ENCODE peak calls at places on chromosome 10, in four cellular contexts. L is CD8-positive, alpha-beta T cell; R is HCT116; Y is neural progenitor cell. E is an unnamed sample.
A peak's percentile ranks its signal among the peaks of the same experiment; 100 is the strongest.

GRCh38 chr10:80191589-80192270 is 13.6 kb downstream of the ANXA11 start:
- DNase-seq in R (no peak), Y (no peak), L (peak; percentile 30), E (no peak)

GRCh38 chr10:92757066-92757716 is 67.4 kb downstream of the HHEX start:
- DNase-seq in L (no peak), Y (peak; percentile 59), R (peak; percentile 29), E (no peak)

GRCh38 chr10:22612316-22612715 is 102.1 kb downstream of the PIP4K2A start:
- DNase-seq in R (no peak), Y (no peak), L (no peak), E (no peak)

GRCh38 chr10:55519264-55519663 is 718.2 kb upstream of the PCDH15 start:
- DNase-seq in L (no peak), R (no peak), Y (no peak), E (no peak)

GRCh38 chr10:110547139-110547761 is 20.2 kb upstream of the SMC3 start:
- DNase-seq in Y (peak; percentile 75), R (peak; percentile 66), L (no peak), E (no peak)

GRCh38 chr10:118163227-118163626 is 116.5 kb upstream of the RAB11FIP2 start:
- DNase-seq in Y (no peak), L (no peak), R (no peak), E (no peak)

GRCh38 chr10:124637091-124637700 is 107.0 kb downstream of the FAM53B start:
- DNase-seq in Y (no peak), L (no peak), R (no peak), E (no peak)

GRCh38 chr10:24202181-24202570 is 6.8 kb upstream of the KIAA1217 start:
- DNase-seq in Y (peak; percentile 50), R (no peak), L (no peak), E (no peak)

GRCh38 chr10:105094048-105094447 is 453.0 kb downstream of the SORCS3 start:
- DNase-seq in L (no peak), R (no peak), Y (no peak), E (no peak)

GRCh38 chr10:17409170-17409733 is 45.1 kb downstream of the ST8SIA6 start:
- DNase-seq in Y (no peak), L (no peak), R (no peak), E (no peak)

GRCh38 chr10:131312261-131312801 is 810 bp upstream of the TCERG1L start:
- DNase-seq in Y (peak; percentile 94), R (no peak), L (no peak), E (no peak)

GRCh38 chr10:34699904-34700303 is 115.2 kb downstream of the PARD3 start:
- DNase-seq in L (no peak), Y (no peak), R (no peak), E (no peak)

GRCh38 chr10:131131726-131132561 is 179.6 kb downstream of the TCERG1L start:
- DNase-seq in R (no peak), Y (no peak), L (no peak), E (no peak)

GRCh38 chr10:44851881-44852280 is 59.3 kb upstream of the TMEM72 start:
- DNase-seq in Y (no peak), R (no peak), L (no peak), E (no peak)

GRCh38 chr10:21531164-21531563 is 2.9 kb upstream of the MLLT10 start:
- DNase-seq in Y (no peak), R (no peak), L (no peak), E (no peak)

GRCh38 chr10:103676058-103676785 is 179.2 kb downstream of the SH3PXD2A start:
- DNase-seq in R (no peak), L (no peak), Y (no peak), E (no peak)

GRCh38 chr10:114239117-114239993 is at the start of gene VWA2:
- DNase-seq in Y (peak; percentile 76), R (no peak), L (no peak), E (no peak)

GRCh38 chr10:34760606-34761005 is 54.5 kb downstream of the PARD3 start:
- DNase-seq in L (no peak), R (peak; percentile 28), Y (no peak), E (no peak)

GRCh38 chr10:21517983-21518628 is 7.4 kb downstream of the SKIDA1 start:
- DNase-seq in R (no peak), Y (peak; percentile 67), L (no peak), E (no peak)

GRCh38 chr10:93465806-93466675 is 16.1 kb downstream of the MYOF start:
- DNase-seq in L (no peak), R (peak; percentile 90), Y (no peak), E (no peak)

GRCh38 chr10:110407301-110408170 is 90.2 kb upstream of the DUSP5 start:
- DNase-seq in R (no peak), L (no peak), Y (no peak), E (no peak)

GRCh38 chr10:17951868-17952371 is at the start of gene SLC39A12:
- DNase-seq in L (no peak), R (no peak), Y (no peak), E (no peak)

GRCh38 chr10:122163182-122164027 is 107.7 kb upstream of the BTBD16 start:
- DNase-seq in Y (peak; percentile 97), R (no peak), L (no peak), E (no peak)

GRCh38 chr10:124035928-124036558 is 57.4 kb downstream of the CHST15 start:
- DNase-seq in Y (no peak), L (no peak), R (no peak), E (no peak)

GRCh38 chr10:18214692-18215563 is 74.7 kb downstream of the CACNB2 start:
- DNase-seq in L (no peak), Y (peak; percentile 61), R (no peak), E (no peak)

GRCh38 chr10:104582604-104582951 is 58.5 kb upstream of the SORCS3 start:
- DNase-seq in Y (no peak), R (no peak), L (no peak), E (no peak)

GRCh38 chr10:118911361-118911760 is 118.2 kb upstream of the NANOS1 start:
- DNase-seq in R (peak; percentile 37), Y (no peak), L (no peak), E (no peak)

GRCh38 chr10:19847321-19847720 is 31.1 kb downstream of the PLXDC2 start:
- DNase-seq in R (no peak), L (no peak), Y (no peak), E (no peak)

GRCh38 chr10:14648936-14649335 is 125.8 kb downstream of the FAM107B start:
- DNase-seq in Y (no peak), L (no peak), R (no peak), E (no peak)

GRCh38 chr10:132458595-132459251 is 61.7 kb downstream of the PWWP2B start:
- DNase-seq in L (peak; percentile 65), R (no peak), Y (peak; percentile 73), E (peak; percentile 57)

GRCh38 chr10:63213489-63213888 is 80.4 kb downstream of the NRBF2 start:
- DNase-seq in R (no peak), L (no peak), Y (no peak), E (no peak)

DNA sequence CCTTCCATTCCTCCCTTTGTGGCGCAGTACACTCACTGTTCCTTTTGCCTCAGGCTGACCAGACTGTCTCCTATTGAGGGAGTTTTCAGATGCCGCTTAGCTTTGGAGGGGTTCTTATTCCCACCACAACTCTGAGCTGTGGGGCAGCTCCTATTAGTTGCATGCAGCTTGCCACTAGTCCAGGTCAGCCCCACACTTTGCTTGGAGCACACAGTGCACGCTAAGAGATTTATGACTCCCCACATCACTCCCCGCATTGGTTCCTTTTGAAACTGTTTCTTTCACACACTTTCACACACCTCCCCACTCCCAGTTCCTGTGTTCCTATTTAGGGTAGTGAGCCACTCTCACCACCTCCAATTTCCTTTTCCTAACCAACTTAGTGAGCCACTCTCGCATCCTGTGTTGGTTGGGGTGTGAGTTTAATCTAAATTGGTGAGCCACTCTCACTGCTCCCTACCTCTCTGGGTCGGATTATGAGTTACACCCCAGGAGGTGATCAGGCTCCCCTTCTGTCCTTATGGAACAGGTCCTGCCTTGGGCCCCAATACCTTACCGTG is 10.4 kb upstream of the ZNF485 start:
- DNase-seq in L (peak; percentile 5), R (no peak), Y (no peak), E (no peak)
- H3K9me3 ChIP-seq in L (no peaks in the 10 kb centered on the region), R (no peaks in the 10 kb centered on the region), Y (no peaks in the 10 kb centered on the region), E (no peaks in the 10 kb centered on the region)

DNA sequence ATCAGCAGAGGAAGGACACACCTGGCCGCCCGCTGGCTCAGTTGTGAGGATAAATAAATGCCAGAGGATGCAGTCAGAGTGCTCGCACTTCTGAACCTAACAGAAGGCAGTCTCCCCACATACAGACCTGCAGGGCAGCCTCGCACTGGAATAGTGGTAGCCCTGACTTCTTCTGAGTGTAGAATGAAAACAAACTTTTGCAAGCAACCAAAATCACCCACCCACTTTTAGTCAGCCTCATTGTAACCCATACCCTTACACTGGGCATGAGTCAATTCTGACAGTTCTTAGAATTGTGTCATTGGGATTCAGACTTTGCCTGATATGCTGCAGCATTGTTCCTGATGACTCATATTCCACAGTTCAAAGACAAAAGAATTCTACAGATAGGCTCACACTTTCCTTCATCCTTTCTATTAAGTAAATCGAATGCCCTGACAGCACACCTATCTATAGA is 167.0 kb upstream of the CDK1 start:
- DNase-seq in Y (no peak), R (peak; percentile 55), L (no peak), E (no peak)
- H3K9me3 ChIP-seq in Y (no peaks in the 10 kb centered on the region), R (no peaks in the 10 kb centered on the region), L (no peaks in the 10 kb centered on the region), E (no peaks in the 10 kb centered on the region)

DNA sequence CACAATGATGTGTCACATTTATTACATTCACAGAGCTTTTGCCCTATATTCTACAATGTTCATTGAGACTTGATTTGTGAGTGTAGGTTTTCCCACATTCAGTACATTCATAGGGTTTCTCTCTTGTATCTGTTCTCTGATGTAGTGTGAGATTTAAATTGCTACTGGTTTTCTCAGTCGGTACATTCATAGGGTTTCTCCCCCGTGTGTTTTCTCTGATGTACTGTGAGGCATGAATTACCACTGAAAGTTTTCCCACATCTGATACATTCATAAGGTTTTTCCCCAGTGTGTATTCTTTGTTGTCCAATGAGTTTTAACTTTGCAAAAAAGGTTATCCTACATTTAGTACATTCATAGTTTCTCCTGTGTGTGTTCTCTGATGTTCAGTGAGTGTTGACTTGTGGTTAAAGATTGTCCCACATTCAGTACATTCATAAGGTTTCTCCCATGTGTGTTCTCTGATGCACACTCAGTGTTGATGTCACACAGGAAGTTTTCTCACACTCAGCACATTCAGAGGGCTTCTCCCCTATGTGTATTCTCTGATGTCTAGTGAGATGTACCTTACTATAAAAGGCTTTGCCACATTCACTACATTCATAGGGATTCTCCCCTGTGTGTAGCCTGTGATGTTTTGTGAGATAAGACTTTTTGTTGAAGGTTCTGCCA is 63.0 kb downstream of the ZNF248 start:
- DNase-seq in Y (no peak), R (no peak), L (no peak), E (no peak)
- H3K9me3 ChIP-seq in Y (peaks cover 32% of the 10 kb centered on the region), R (no peaks in the 10 kb centered on the region), L (no peaks in the 10 kb centered on the region), E (no peaks in the 10 kb centered on the region)

DNA sequence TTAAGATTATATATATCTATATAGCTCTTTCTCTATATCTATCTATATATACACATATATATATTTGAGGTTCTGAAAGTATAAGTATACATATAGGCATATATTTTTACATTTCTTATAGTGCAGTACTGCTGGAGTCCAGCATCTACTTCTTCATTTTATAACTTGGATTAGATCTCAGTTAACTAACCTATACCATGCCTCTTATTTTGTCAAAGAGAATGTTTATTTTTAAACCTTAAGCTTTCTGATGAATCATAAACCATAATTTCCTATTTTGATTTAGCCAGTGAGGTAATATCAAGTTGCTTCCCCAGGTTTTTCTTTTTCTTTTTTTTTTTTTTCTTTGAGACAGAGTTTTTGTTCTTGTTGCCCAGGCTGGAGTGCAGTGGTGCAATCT is 8.1 kb downstream of the ZNF32 start:
- DNase-seq in R (no peak), L (no peak), Y (no peak), E (no peak)
- H3K9me3 ChIP-seq in R (peaks cover 25% of the 10 kb centered on the region), L (peaks cover 43% of the 10 kb centered on the region), Y (peaks cover 43% of the 10 kb centered on the region), E (peaks cover 33% of the 10 kb centered on the region)

DNA sequence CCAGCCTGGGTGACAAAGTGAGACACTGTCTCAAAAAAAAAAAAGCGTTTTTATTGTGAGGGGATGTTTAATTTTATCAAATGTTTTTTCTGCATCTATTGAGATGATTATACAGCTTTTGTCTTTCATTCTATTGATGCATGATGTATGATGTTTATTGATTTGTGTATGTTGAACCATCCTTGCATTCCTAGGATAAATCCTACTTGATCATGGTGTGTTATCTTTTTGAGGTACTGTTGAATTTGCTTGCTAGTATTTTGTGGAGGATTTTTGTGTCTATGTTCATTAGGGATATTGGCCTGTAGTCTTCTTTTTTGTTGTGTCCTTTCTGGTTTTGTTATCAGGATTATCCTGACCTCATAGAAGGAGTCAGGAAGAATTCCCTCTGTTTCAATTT is 22.3 kb upstream of the PLA2G12B start:
- DNase-seq in Y (no peak), R (no peak), L (no peak), E (no peak)
- H3K9me3 ChIP-seq in Y (peaks cover 11% of the 10 kb centered on the region), R (peaks cover 16% of the 10 kb centered on the region), L (no peaks in the 10 kb centered on the region), E (peaks cover 20% of the 10 kb centered on the region)

E was measured in T-helper 17 cell.